ENCODE peak calls at places on chromosomes 4 and X, in five cellular contexts. Q is foreskin fibroblast, S is omental fat pad, O is HFF-Myc, U is ovary. N is an unnamed sample.

GRCh38 chrX:30635630-30636029 is 17.6 kb upstream of the GK start:
- DNase-seq in S (no peak), O (no peak), U (no peak), Q (peak; percentile 38), N (no peak)

GRCh38 chr4:2489841-2490552 is 21.1 kb downstream of the RNF4 start:
- DNase-seq in Q (peak; percentile 80), O (no peak), U (no peak), S (no peak), N (no peak)

GRCh38 chr4:151922811-151923210 is 162.0 kb upstream of the GATB start:
- DNase-seq in Q (peak; percentile 45), U (no peak), O (peak; percentile 48), S (no peak), N (no peak)

GRCh38 chr4:40840985-40841571 is 91.3 kb downstream of the NSUN7 start:
- DNase-seq in O (peak; percentile 83), S (peak; percentile 89), Q (peak; percentile 83), U (peak; percentile 23), N (no peak)

GRCh38 chr4:186676531-186677158 is 47.0 kb downstream of the FAT1 start:
- DNase-seq in Q (peak; percentile 81), O (peak; percentile 51), S (no peak), U (no peak), N (no peak)

GRCh38 chr4:101597204-101597603 is 193.3 kb upstream of the BANK1 start:
- DNase-seq in S (no peak), O (no peak), U (no peak), Q (no peak), N (no peak)

GRCh38 chr4:77158487-77158861 is 1.5 kb downstream of the CCNG2 start:
- DNase-seq in U (peak; percentile 13), S (no peak), Q (peak; percentile 31), O (no peak), N (no peak)

GRCh38 chrX:20265221-20265725 is 1.4 kb downstream of the RPS6KA3 start:
- DNase-seq in S (peak; percentile 54), O (no peak), U (peak; percentile 55), Q (peak; percentile 90), N (peak; percentile 60)

GRCh38 chrX:30995705-30996104 is 76.1 kb downstream of the FTHL17 start:
- DNase-seq in Q (no peak), U (no peak), O (no peak), S (no peak), N (no peak)

DNA sequence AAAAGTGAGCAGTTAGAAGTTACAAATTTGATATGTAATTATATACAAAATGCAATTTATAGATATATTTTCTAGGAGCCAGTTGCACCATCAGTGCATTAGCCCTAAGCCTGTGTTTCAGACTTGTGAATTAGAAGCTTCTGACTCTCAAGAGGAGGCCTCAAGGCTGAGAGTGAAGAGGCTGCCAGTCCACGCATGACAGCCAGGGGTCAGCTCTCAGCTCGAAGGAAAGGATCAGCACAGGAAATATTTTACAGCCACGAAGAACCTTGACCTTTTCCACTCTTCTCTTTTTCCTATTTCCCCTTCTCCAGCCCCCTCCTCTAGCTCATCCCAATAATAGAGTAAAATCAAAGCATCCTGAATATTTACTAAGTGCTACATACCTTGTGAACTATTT is 642.4 kb downstream of the TRIML1 start:
- DNase-seq in Q (peak; percentile 28), U (no peak), O (no peak), S (no peak), N (no peak)
- TF ChIP-seq CTCF in Q (peak; percentile 40), U (no peak), O (peak; percentile 58), S (no peak), N (no peak)

GRCh38 chr4:189823611-189824010 is 117.1 kb upstream of the FRG1 start:
- DNase-seq in S (no peak), U (no peak), O (no peak), Q (no peak), N (no peak)
- TF ChIP-seq CTCF in S (no peak), U (no peak), O (no peak), Q (no peak), N (no peak)

GRCh38 chrX:71653344-71653743 is 14.0 kb upstream of the LOC101059915 start:
- DNase-seq in U (no peak), O (no peak), S (no peak), Q (no peak), N (no peak)

GRCh38 chrX:71652405-71652804 is 14.9 kb upstream of the LOC101059915 start:
- DNase-seq in O (peak; percentile 14), Q (peak; percentile 65), U (peak; percentile 19), S (no peak), N (no peak)

DNA sequence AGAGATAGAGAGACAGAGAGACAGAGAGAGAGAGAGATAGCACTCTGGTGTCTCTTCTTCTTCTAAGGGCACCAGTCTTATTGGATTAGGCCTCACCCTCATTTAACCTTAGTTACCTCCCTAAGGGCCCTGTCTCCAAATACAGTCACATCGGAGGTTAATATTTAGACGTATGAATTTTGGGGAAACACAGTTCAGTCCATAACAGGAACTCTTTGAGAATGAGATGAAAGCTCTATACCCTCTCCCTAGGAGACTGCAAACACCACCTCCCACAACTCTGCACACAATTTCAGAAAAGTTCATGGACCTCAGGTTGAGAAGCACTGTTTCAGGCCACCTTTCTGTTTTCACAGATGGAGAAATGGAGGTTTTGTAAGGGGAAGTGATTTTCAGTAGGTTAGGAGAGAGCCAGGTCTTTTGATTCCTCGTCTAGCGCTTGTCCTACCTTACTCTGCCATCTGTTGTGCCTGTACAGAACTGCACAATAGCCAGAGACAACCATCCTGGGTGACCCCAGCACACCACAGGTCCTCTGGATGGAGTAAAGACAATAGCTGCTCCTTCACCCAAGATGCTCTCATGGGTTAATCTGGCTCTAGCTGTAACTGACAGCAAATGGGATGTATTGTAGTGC is 16.9 kb upstream of the LOC101059915 start:
- DNase-seq in Q (no peak), S (no peak), U (no peak), O (no peak), N (no peak)
- TF ChIP-seq CTCF in Q (no peak), S (no peak), U (no peak), O (no peak), N (no peak)

GRCh38 chrX:108734426-108734825 is 1.9 kb downstream of the IRS4 start:
- DNase-seq in U (no peak), O (no peak), S (no peak), Q (no peak), N (no peak)

GRCh38 chrX:108737754-108738153 is 1.4 kb upstream of the IRS4 start:
- DNase-seq in S (no peak), U (no peak), O (no peak), Q (no peak), N (no peak)

GRCh38 chrX:108735087-108735679 is 1.2 kb downstream of the IRS4 start:
- DNase-seq in S (no peak), Q (peak; percentile 8), O (no peak), U (peak; percentile 9), N (no peak)

GRCh38 chrX:108735680-108736508 is 469 bp downstream of the IRS4 start:
- DNase-seq in Q (peak; percentile 37), S (no peak), U (peak; percentile 24), O (no peak), N (no peak)

DNA sequence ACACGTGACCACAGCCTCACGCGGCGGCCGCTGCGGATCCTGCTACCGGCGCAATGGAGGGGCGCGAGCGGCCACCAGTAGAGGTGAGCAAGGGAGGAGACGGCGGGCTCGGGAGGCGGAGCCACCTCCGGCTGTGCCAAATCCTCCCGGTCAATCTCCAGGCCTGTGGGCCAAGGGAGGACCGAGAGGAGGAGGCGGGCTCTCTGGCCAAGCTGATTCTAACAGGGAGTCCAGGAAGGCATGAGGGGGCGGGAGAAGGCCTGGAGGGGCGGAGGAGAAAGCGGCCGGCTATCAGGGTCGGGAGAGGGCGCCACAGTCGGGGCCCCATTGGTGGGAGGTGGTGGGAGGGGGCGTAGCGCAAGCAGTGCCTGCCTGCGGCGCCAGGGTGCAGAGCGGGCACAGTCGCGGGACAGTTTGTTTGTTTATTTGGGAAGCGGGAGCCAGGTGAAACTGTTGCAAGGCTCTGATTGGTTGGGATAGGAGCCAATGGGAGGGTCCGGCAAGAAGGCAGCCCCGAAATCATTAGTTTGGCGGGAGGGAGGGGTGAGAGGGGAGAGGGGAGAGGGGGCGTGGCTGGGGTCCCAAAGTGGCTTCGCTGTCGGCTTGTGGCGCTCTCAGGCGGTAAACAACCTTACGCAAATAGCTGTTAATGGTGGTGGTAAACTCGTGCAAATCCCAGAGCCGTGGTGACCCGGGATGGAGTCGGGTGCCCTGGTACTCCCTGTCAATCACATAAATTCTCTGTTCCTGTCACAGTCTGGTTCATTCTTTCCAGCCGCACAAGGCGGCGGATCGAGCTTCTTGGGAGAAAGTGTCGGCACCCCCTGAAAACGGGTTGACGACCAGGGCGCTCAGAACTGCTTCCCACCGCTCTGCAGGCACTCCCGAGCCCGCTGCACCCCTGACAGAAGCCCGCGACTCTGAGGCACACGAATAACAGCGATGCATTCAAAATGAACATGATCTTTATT is at the start of gene IRS4:
- DNase-seq in Q (peak; percentile 33), U (peak; percentile 69), O (no peak), S (no peak), N (no peak)
- TF ChIP-seq CTCF in Q (no peak), U (no peak), O (no peak), S (no peak), N (no peak)

GRCh38 chr4:140993350-140993749 is 139.9 kb downstream of the RNF150 start:
- DNase-seq in Q (no peak), U (no peak), O (no peak), S (no peak), N (no peak)

GRCh38 chr4:140993969-140994459 is 139.3 kb downstream of the RNF150 start:
- DNase-seq in O (no peak), U (no peak), Q (no peak), S (no peak), N (no peak)

GRCh38 chr4:141002323-141002805 is 130.9 kb downstream of the RNF150 start:
- DNase-seq in S (no peak), O (no peak), Q (peak; percentile 64), U (no peak), N (no peak)

GRCh38 chr4:140995058-140995457 is 138.2 kb downstream of the RNF150 start:
- DNase-seq in S (no peak), O (no peak), Q (peak; percentile 3), U (peak; percentile 40), N (no peak)

DNA sequence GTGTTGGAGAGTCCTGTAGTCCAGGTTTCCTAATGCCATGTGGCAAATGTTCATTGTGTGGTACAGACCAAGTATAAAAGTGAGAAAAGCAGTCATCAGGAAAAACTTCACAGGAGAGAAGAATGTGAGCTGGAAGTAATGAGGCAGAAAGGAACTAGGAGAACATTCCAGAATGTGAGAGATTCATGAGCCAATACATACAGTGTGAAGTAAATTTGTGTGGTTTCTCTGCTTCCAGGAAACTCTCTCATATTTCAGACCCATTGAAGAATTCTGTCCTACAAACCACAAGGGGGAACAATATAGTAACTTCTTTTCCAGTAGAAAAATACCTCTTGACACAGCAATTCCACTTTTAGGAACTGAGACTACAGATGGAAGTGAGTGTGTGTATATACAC is 136.5 kb downstream of the RNF150 start:
- DNase-seq in Q (peak; percentile 35), S (no peak), U (no peak), O (no peak), N (no peak)
- TF ChIP-seq CTCF in Q (peak; percentile 14), S (no peak), U (no peak), O (no peak), N (no peak)

GRCh38 chr4:130812117-130812765 is 1716.3 kb downstream of the C4orf33 start:
- DNase-seq in S (no peak), Q (no peak), U (no peak), O (no peak), N (no peak)

GRCh38 chr4:130808492-130808891 is 1712.5 kb downstream of the C4orf33 start:
- DNase-seq in S (no peak), O (no peak), U (no peak), Q (no peak), N (no peak)
- TF ChIP-seq CTCF in S (no peak), O (no peak), U (no peak), Q (no peak), N (no peak)

N was measured in natural killer cell.